ENCODE peak calls at places on chromosomes 11 and 22, in seven cellular contexts. N is MM.1S, D is IMR-90, J is neuronal stem cell, K is mesendoderm, F is left lung, B is GM23338. W is an unnamed sample.

GRCh38 chr11:107562647-107563208 is 2.8 kb downstream of the ALKBH8 start:
- DNase-seq in N (no peak), D (peak; percentile 91), J (no peak), K (no peak), F (no peak), B (no peak), W (peak; percentile 46)

GRCh38 chr11:41534861-41535260 is 75.4 kb upstream of the LRRC4C start:
- DNase-seq in N (peak; percentile 26), D (no peak), J (no peak), K (no peak), F (no peak), B (no peak), W (no peak)

GRCh38 chr11:75795276-75796090 is 19.5 kb upstream of the UVRAG start:
- DNase-seq in N (no peak), D (no peak), J (no peak), K (peak; percentile 70), F (no peak), B (no peak), W (no peak)

GRCh38 chr11:23112987-23113886 is 253.0 kb upstream of the CCDC179 start:
- DNase-seq in N (peak; percentile 59), D (peak; percentile 63), J (peak; percentile 39), K (peak; percentile 75), F (no peak), B (peak; percentile 79), W (peak; percentile 78)

GRCh38 chr11:63916837-63917684 is at the start of gene RCOR2:
- DNase-seq in N (peak; percentile 74), D (peak; percentile 80), J (peak; percentile 83), K (peak; percentile 95), F (peak; percentile 89), B (peak; percentile 91), W (peak; percentile 85)

GRCh38 chr11:13038366-13038765 is 29.2 kb downstream of the RASSF10 start:
- DNase-seq in N (no peak), D (no peak), J (no peak), K (no peak), F (no peak), B (no peak), W (no peak)

GRCh38 chr11:102109896-102110760 is at the start of gene YAP1:
- DNase-seq in N (peak; percentile 83), D (peak; percentile 91), J (peak; percentile 94), K (peak; percentile 98), F (peak; percentile 94), B (peak; percentile 95), W (peak; percentile 95)

GRCh38 chr22:45448431-45448830 is 34.9 kb downstream of the RIBC2 start:
- DNase-seq in N (no peak), D (no peak), J (no peak), K (no peak), F (no peak), B (no peak), W (no peak)

GRCh38 chr11:104060004-104060403 is 23.6 kb downstream of the DDI1 start:
- DNase-seq in N (no peak), D (peak; percentile 10), J (no peak), K (no peak), F (no peak), B (no peak), W (peak; percentile 3)

GRCh38 chr22:42270178-42270511 is 308 bp downstream of the TCF20 start:
- DNase-seq in N (no peak), D (no peak), J (no peak), K (peak; percentile 77), F (peak; percentile 85), B (peak; percentile 70), W (no peak)

GRCh38 chr22:21624120-21624879 is 5.5 kb downstream of the YDJC start:
- DNase-seq in N (peak; percentile 19), D (peak; percentile 23), J (no peak), K (peak; percentile 60), F (peak; percentile 60), B (peak; percentile 89), W (peak; percentile 50)

GRCh38 chr11:44207292-44207691 is 102.6 kb downstream of the ALX4 start:
- DNase-seq in N (no peak), D (no peak), J (no peak), K (no peak), F (no peak), B (no peak), W (no peak)

GRCh38 chr11:103648670-103649400 is 387.6 kb upstream of the DDI1 start:
- DNase-seq in N (no peak), D (peak; percentile 26), J (no peak), K (no peak), F (no peak), B (no peak), W (no peak)

GRCh38 chr11:112583246-112583893 is 322.7 kb upstream of the PLET1 start:
- DNase-seq in N (peak; percentile 96), D (no peak), J (no peak), K (no peak), F (no peak), B (no peak), W (no peak)

GRCh38 chr11:7657306-7658025 is 15.8 kb downstream of the CYB5R2 start:
- DNase-seq in N (peak; percentile 49), D (peak; percentile 68), J (peak; percentile 57), K (peak; percentile 82), F (no peak), B (peak; percentile 90), W (peak; percentile 85)

GRCh38 chr11:4093519-4094347 is 866 bp upstream of the RRM1 start:
- DNase-seq in N (peak; percentile 10), D (no peak), J (no peak), K (no peak), F (no peak), B (no peak), W (no peak)

GRCh38 chr11:11584446-11584810 is 37.4 kb downstream of the GALNT18 start:
- DNase-seq in N (no peak), D (peak; percentile 97), J (no peak), K (no peak), F (no peak), B (no peak), W (peak; percentile 37)

GRCh38 chr11:126477526-126478275 is 122.2 kb downstream of the ST3GAL4 start:
- DNase-seq in N (no peak), D (no peak), J (no peak), K (no peak), F (peak; percentile 79), B (no peak), W (no peak)

GRCh38 chr11:2904153-2905052 is 18.8 kb upstream of the CDKN1C start:
- DNase-seq in N (no peak), D (no peak), J (no peak), K (no peak), F (no peak), B (no peak), W (no peak)
- H3K4me3 ChIP-seq in N (no peak overlapping the region), D (no peak overlapping the region), J (no peak overlapping the region), K (no peak overlapping the region), F (no peak overlapping the region), B (no peak overlapping the region), W (no peak overlapping the region)

GRCh38 chr11:114063149-114063828 is 3.8 kb downstream of the ZBTB16 start:
- DNase-seq in N (no peak), D (no peak), J (no peak), K (no peak), F (no peak), B (no peak), W (no peak)

GRCh38 chr11:114061053-114062049 is 1.8 kb downstream of the ZBTB16 start:
- DNase-seq in N (no peak), D (no peak), J (peak; percentile 18), K (no peak), F (no peak), B (peak; percentile 37), W (peak; percentile 50)

GRCh38 chr11:114063829-114064201 is 4.3 kb downstream of the ZBTB16 start:
- DNase-seq in N (no peak), D (no peak), J (no peak), K (no peak), F (no peak), B (no peak), W (no peak)

GRCh38 chr11:114060402-114061052 is 1.0 kb downstream of the ZBTB16 start:
- DNase-seq in N (no peak), D (no peak), J (peak; percentile 36), K (no peak), F (peak; percentile 94), B (peak; percentile 51), W (peak; percentile 55)

DNA sequence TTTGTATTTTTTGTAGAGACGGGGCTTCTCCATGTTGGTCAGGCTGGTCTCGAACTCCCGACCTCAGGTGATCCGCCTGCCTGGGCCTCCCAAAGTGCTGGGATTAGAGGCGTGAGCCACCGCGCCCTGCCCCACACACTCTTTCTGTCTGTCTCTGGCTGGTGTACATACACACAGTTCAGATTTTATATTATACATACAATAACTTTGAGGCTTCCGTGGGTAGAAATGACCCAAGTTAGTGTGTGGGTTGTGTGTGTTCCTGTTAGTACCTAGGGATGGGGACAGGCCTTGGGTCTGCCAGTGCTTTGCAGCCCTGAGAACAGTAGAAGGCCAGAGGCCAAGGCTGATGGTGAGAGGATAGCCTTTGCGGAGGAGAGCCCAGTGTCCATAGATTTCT is 2.8 kb downstream of the ZBTB16 start:
- DNase-seq in N (no peak), D (no peak), J (no peak), K (no peak), F (no peak), B (no peak), W (no peak)
- H3K4me1 ChIP-seq in N (no peaks in the 10 kb centered on the region), D (peaks cover 1% of the 10 kb centered on the region), J (peaks cover 14% of the 10 kb centered on the region), K (no peaks in the 10 kb centered on the region), F (peaks cover 82% of the 10 kb centered on the region), B (peaks cover 22% of the 10 kb centered on the region), W (peaks cover 64% of the 10 kb centered on the region)

DNA sequence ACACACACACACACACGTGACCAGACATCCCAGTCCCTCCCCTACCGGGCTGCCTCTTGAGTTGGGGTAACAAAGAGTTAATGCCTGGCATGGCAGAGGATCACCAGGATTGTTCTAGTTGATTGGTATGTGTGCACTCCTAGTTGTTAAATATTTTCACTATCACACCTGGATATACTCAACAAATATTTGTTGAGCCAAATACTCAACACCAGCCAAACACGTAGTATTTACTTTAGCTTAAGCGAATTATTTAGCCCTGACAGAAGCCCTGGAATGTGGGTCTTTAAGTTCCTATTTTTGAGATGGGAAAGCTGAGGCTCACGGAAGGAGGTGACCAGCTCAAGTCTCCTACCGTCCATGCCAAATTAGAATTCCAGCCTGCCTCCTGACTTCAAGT is 10.5 kb downstream of the CD3E start:
- DNase-seq in N (no peak), D (no peak), J (no peak), K (peak; percentile 13), F (no peak), B (no peak), W (no peak)
- H3K4me3 ChIP-seq in N (no peak overlapping the region), D (no peak overlapping the region), J (no peak overlapping the region), K (no peak overlapping the region), F (no peak overlapping the region), B (peak overlapping the region; percentile 47), W (no peak overlapping the region)

DNA sequence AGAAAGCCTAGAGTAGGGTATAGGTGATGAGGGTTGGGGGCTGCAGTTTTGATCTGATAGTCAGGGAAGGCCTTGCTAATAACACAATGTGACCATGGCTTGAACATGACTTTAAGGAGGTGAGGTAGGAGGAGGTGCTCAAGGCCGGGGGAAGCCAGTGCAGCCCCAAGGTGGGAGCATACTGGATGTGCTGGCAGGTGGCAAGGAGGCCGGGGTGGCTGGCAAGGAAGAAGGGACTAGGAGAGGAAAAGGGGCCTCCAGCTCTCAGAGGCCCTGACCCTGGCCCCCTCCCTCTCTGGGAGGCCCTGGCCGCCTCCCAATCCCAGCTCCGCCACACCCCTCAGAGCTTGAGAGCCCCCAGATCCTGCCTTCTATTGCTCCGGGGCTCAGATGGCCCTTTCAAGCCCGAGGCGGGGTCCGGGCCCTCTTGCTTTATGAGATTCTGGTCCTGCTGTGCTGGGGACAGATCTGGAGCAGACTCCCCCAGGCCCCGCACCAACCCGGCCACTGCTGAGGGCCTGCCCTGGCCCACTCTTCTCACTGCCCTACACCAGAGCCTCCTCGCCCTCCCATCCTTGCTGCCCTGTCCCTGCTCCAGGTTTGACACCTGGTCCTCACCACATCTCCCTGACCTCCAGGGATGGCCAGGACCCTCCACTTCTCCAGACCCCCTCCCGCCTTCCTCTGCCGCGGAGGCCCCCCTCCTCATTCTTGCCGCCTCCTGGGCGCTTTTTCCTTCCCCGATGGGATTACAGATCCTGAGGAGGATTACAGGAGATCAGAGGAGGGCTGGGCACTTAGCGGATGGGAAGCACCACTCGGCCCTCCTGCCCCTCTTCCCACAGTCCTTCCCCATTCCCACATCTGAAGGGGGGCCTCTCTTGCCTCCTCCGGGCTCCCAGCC is 1.8 kb downstream of the PITPNM1 start:
- DNase-seq in N (no peak), D (no peak), J (no peak), K (no peak), F (peak; percentile 69), B (no peak), W (no peak)
- H3K4me1 ChIP-seq in N (peaks cover 20% of the 10 kb centered on the region), D (peaks cover 14% of the 10 kb centered on the region), J (peaks cover 27% of the 10 kb centered on the region), K (peaks cover 10% of the 10 kb centered on the region), F (peaks cover 59% of the 10 kb centered on the region), B (peaks cover 21% of the 10 kb centered on the region), W (peaks cover 27% of the 10 kb centered on the region)